ENCODE peak calls at places on chromosome 20, in seven cellular contexts. L is progenitor cell of endocrine pancreas; E is head of caudate nucleus; U is SK-N-SH; K is cerebellar cortex; J is Ammon's horn; N is stimulated activated naive CD8-positive, alpha-beta T cell treated with anti-CD3 and anti-CD28 coated beads, Interleukin-15, Interleukin-2, amounts not matched to agents 100 U/mL and 50 U/mL, for 24 hours. Q is an unnamed sample.

GRCh38 chr20:23870461-23870860 is 9.1 kb downstream of the CST5 start:
- DNase-seq in L (no peak), E (no peak), U (no peak), K (no peak), J (no peak), N (no peak), Q (no peak)

GRCh38 chr20:62027116-62027515 is 38.6 kb downstream of the TAF4 start:
- DNase-seq in L (no peak), E (peak), U (no peak), K (no peak), J (peak), N (no peak), Q (no peak)

GRCh38 chr20:43900062-43900461 is 14.6 kb upstream of the TOX2 start:
- DNase-seq in L (no peak), E (no peak), U (no peak), K (no peak), J (no peak), N (no peak), Q (no peak)

GRCh38 chr20:56800088-56800487 is 171.0 kb downstream of the TFAP2C start:
- DNase-seq in L (no peak), E (no peak), U (no peak), K (no peak), J (no peak), N (no peak), Q (no peak)

GRCh38 chr20:49685809-49686208 is 27.9 kb downstream of the B4GALT5 start:
- DNase-seq in L (no peak), E (no peak), U (no peak), K (peak), J (peak), N (no peak), Q (no peak)

GRCh38 chr20:62501801-62502495 is 26.2 kb upstream of the GATA5 start:
- DNase-seq in L (no peak), E (no peak), U (no peak), K (no peak), J (no peak), N (peak), Q (no peak)

GRCh38 chr20:16013631-16014030 is 559.6 kb downstream of the KIF16B start:
- DNase-seq in L (no peak), E (no peak), U (no peak), K (peak), J (no peak), N (no peak), Q (no peak)

GRCh38 chr20:11734431-11734830 is 183.3 kb upstream of the BTBD3 start:
- DNase-seq in L (no peak), E (no peak), U (no peak), K (peak), J (no peak), N (no peak), Q (no peak)

GRCh38 chr20:22617160-22617559 is 32.8 kb upstream of the FOXA2 start:
- DNase-seq in L (no peak), E (no peak), U (no peak), K (no peak), J (no peak), N (no peak), Q (no peak)

GRCh38 chr20:20568604-20569205 is 143.7 kb downstream of the RALGAPA2 start:
- DNase-seq in L (no peak), E (peak), U (peak), K (peak), J (peak), N (peak), Q (peak)

GRCh38 chr20:25053207-25054132 is 4.5 kb downstream of the ACSS1 start:
- DNase-seq in L (no peak), E (peak), U (no peak), K (peak), J (peak), N (no peak), Q (no peak)

GRCh38 chr20:364905-365794 is 15.4 kb upstream of the TRIB3 start:
- DNase-seq in L (no peak), E (no peak), U (no peak), K (no peak), J (no peak), N (no peak), Q (no peak)

GRCh38 chr20:25061821-25062530 is 4.0 kb upstream of the ACSS1 start:
- DNase-seq in L (no peak), E (no peak), U (no peak), K (no peak), J (no peak), N (no peak), Q (no peak)

GRCh38 chr20:47243906-47244305 is 112.6 kb downstream of the ZMYND8 start:
- DNase-seq in L (no peak), E (no peak), U (no peak), K (peak), J (no peak), N (no peak), Q (no peak)

GRCh38 chr20:53736757-53737403 is 143.2 kb upstream of the ZNF217 start:
- DNase-seq in L (no peak), E (no peak), U (no peak), K (peak), J (no peak), N (peak), Q (no peak)

GRCh38 chr20:58144071-58144470 is 84.4 kb downstream of the ANKRD60 start:
- DNase-seq in L (no peak), E (no peak), U (no peak), K (no peak), J (no peak), N (no peak), Q (no peak)

GRCh38 chr20:44896583-44896982 is 11.1 kb downstream of the YWHAB start:
- DNase-seq in L (no peak), E (no peak), U (no peak), K (no peak), J (no peak), N (no peak), Q (no peak)

GRCh38 chr20:32946629-32947028 is 57.6 kb downstream of the SUN5 start:
- DNase-seq in L (no peak), E (no peak), U (no peak), K (no peak), J (no peak), N (no peak), Q (no peak)

GRCh38 chr20:62236674-62236996 is 1.7 kb upstream of the OSBPL2 start:
- DNase-seq in L (no peak), E (peak), U (no peak), K (no peak), J (peak), N (no peak), Q (peak)

GRCh38 chr20:47362361-47363219 is 6.1 kb upstream of the ZMYND8 start:
- DNase-seq in L (no peak), E (no peak), U (no peak), K (no peak), J (no peak), N (no peak), Q (no peak)

GRCh38 chr20:4167261-4168004 is 152.1 kb upstream of the RNF24 start:
- DNase-seq in L (peak), E (peak), U (peak), K (no peak), J (peak), N (no peak), Q (no peak)

GRCh38 chr20:24100370-24101011 is 111.9 kb upstream of the GGTLC1 start:
- DNase-seq in L (peak), E (peak), U (peak), K (peak), J (peak), N (peak), Q (peak)

GRCh38 chr20:16014436-16014835 is 558.8 kb downstream of the KIF16B start:
- DNase-seq in L (no peak), E (no peak), U (peak), K (peak), J (no peak), N (no peak), Q (no peak)

GRCh38 chr20:34744340-34744739 is 40.2 kb downstream of the TP53INP2 start:
- DNase-seq in L (no peak), E (no peak), U (no peak), K (no peak), J (no peak), N (no peak), Q (no peak)

GRCh38 chr20:62925420-62926228 is 681 bp downstream of the DIDO1 start:
- DNase-seq in L (no peak), E (peak), U (peak), K (no peak), J (peak), N (peak), Q (no peak)

GRCh38 chr20:24781061-24781980 is 167.7 kb upstream of the CST7 start:
- DNase-seq in L (no peak), E (peak), U (peak), K (peak), J (peak), N (peak), Q (peak)

GRCh38 chr20:44800398-44801046 is 9.8 kb downstream of the RIMS4 start:
- DNase-seq in L (no peak), E (no peak), U (peak), K (peak), J (no peak), N (peak), Q (peak)

GRCh38 chr20:11849270-11849920 is 68.3 kb upstream of the BTBD3 start:
- DNase-seq in L (no peak), E (no peak), U (no peak), K (no peak), J (no peak), N (no peak), Q (no peak)

GRCh38 chr20:49519212-49519712 is 36.8 kb upstream of the KCNB1 start:
- DNase-seq in L (no peak), E (no peak), U (no peak), K (no peak), J (no peak), N (no peak), Q (no peak)

GRCh38 chr20:57086066-57086465 is 180.4 kb downstream of the BMP7 start:
- DNase-seq in L (no peak), E (no peak), U (no peak), K (no peak), J (no peak), N (no peak), Q (no peak)

GRCh38 chr20:454951-455350 is 7.4 kb downstream of the TBC1D20 start:
- DNase-seq in L (no peak), E (no peak), U (no peak), K (no peak), J (no peak), N (no peak), Q (no peak)

GRCh38 chr20:22462975-22463914 is 121.1 kb downstream of the FOXA2 start:
- DNase-seq in L (no peak), E (no peak), U (no peak), K (no peak), J (no peak), N (no peak), Q (no peak)

GRCh38 chr20:14878676-14879019 is 541.2 kb upstream of the FLRT3 start:
- DNase-seq in L (no peak), E (no peak), U (no peak), K (no peak), J (no peak), N (no peak), Q (no peak)

GRCh38 chr20:10453241-10453640 is 18.1 kb downstream of the SLX4IP start:
- DNase-seq in L (no peak), E (no peak), U (no peak), K (no peak), J (peak), N (peak), Q (peak)

GRCh38 chr20:54167909-54168872 is 5.6 kb downstream of the CYP24A1 start:
- DNase-seq in L (no peak), E (no peak), U (no peak), K (no peak), J (no peak), N (no peak), Q (no peak)

GRCh38 chr20:41613321-41613720 is 4.9 kb downstream of the CHD6 start:
- DNase-seq in L (no peak), E (no peak), U (no peak), K (no peak), J (no peak), N (no peak), Q (no peak)

GRCh38 chr20:11430652-11431051 is 487.0 kb upstream of the BTBD3 start:
- DNase-seq in L (no peak), E (no peak), U (no peak), K (no peak), J (no peak), N (no peak), Q (no peak)